ENCODE peak calls at places on chromosomes 11 and 22, in eight cellular contexts. D is ovary; X is NCI-H1048; B is NCI-H1092; L is iris pigment epithelial cell; J is NCI-H187; Z is activated CD4-positive, alpha-beta T cell treated with anti-CD3 and anti-CD28 coated beads for 36 hours; O is stimulated activated CD4-positive, alpha-beta T cell treated with anti-CD3 and anti-CD28 coated beads, Interleukin-4, amount 100 ng/mL, for 48 hours. I is an unnamed sample.
A peak's percentile ranks its signal among the peaks of the same experiment; 100 is the strongest.

GRCh38 chr11:130202009-130202817 is 42.6 kb downstream of the ST14 start:
- DNase-seq in L (no peak), D (no peak), X (no peak), Z (no peak), J (no peak), B (no peak), O (no peak), I (no peak)

GRCh38 chr22:44937216-44937615 is 72.6 kb downstream of the PHF21B start:
- DNase-seq in B (no peak), O (no peak), J (no peak), L (no peak), Z (no peak), D (no peak), X (no peak), I (no peak)

GRCh38 chr22:27311666-27312566 is 489.6 kb downstream of the MN1 start:
- DNase-seq in D (no peak), O (no peak), L (no peak), J (no peak), B (no peak), Z (no peak), X (no peak), I (no peak)

GRCh38 chr22:27378343-27378800 is 423.2 kb downstream of the MN1 start:
- DNase-seq in J (no peak), O (no peak), Z (no peak), X (no peak), L (peak; percentile 20), B (no peak), D (no peak), I (no peak)

GRCh38 chr11:94048310-94048709 is 27.2 kb downstream of the HEPHL1 start:
- DNase-seq in X (no peak), J (no peak), Z (no peak), L (no peak), B (no peak), D (no peak), O (no peak), I (no peak)

GRCh38 chr11:8713760-8714159 is 31.2 kb downstream of the RPL27A start:
- DNase-seq in O (no peak), X (no peak), B (no peak), Z (no peak), D (no peak), L (no peak), J (no peak), I (no peak)

GRCh38 chr22:46528121-46528610 is 9.3 kb downstream of the CELSR1 start:
- DNase-seq in L (peak; percentile 93), X (no peak), D (no peak), Z (peak; percentile 30), O (no peak), J (no peak), B (no peak), I (no peak)

GRCh38 chr11:72784662-72785061 is 9.2 kb downstream of the STARD10 start:
- DNase-seq in L (no peak), D (no peak), O (no peak), Z (no peak), B (no peak), J (no peak), X (no peak), I (no peak)

GRCh38 chr11:65169164-65169641 is 830 bp upstream of the SPDYC start:
- DNase-seq in D (no peak), X (no peak), O (no peak), L (peak; percentile 52), J (no peak), B (no peak), Z (no peak), I (no peak)

GRCh38 chr11:3001496-3001895 is 9.4 kb upstream of the NAP1L4 start:
- DNase-seq in D (no peak), O (no peak), Z (no peak), L (no peak), J (no peak), X (no peak), B (peak; percentile 59), I (no peak)

GRCh38 chr22:17695986-17696385 is 57.4 kb downstream of the BCL2L13 start:
- DNase-seq in O (no peak), D (no peak), Z (no peak), L (no peak), B (no peak), X (no peak), J (no peak), I (no peak)

GRCh38 chr11:44858796-44859527 is 91.7 kb downstream of the TP53I11 start:
- DNase-seq in O (no peak), B (no peak), J (no peak), D (no peak), X (no peak), Z (no peak), L (no peak), I (no peak)

GRCh38 chr11:22828373-22828772 is 1.2 kb downstream of the SVIP start:
- DNase-seq in Z (no peak), D (no peak), X (no peak), L (no peak), B (no peak), J (no peak), O (no peak), I (no peak)